ENCODE peak calls at places on chromosomes 5 and 9, in six cellular contexts. O is suprapubic skin, T is fibroblast of lung, X is neural progenitor cell, B is AG08396, E is B cell. J is an unnamed sample.

GRCh38 chr5:134545070-134545868 is 19.8 kb downstream of the JADE2 start:
- DNase-seq in O (no peak), T (peak; percentile 66), X (no peak), B (no peak), E (no peak), J (no peak)

GRCh38 chr5:150000990-150001659 is 586 bp downstream of the HMGXB3 start:
- DNase-seq in O (peak; percentile 78), T (peak; percentile 35), X (peak; percentile 76), B (peak; percentile 78), E (no peak), J (no peak)

GRCh38 chr9:99253772-99254431 is 31.8 kb downstream of the SEC61B start:
- DNase-seq in O (no peak), T (no peak), X (peak; percentile 38), B (no peak), E (peak; percentile 82), J (peak; percentile 62)

GRCh38 chr5:123285122-123286011 is 137.8 kb downstream of the CEP120 start:
- DNase-seq in O (no peak), T (peak; percentile 60), X (peak; percentile 59), B (peak; percentile 32), E (no peak), J (no peak)

GRCh38 chr5:153516503-153516902 is 26.0 kb downstream of the GRIA1 start:
- DNase-seq in O (no peak), T (no peak), X (peak; percentile 28), B (no peak), E (no peak), J (no peak)

GRCh38 chr5:165497707-165498106 is 1992.3 kb downstream of the MAT2B start:
- DNase-seq in O (no peak), T (peak; percentile 17), X (peak; percentile 46), B (no peak), E (no peak), J (no peak)

GRCh38 chr9:105070176-105070575 is 142.2 kb upstream of the ABCA1 start:
- DNase-seq in O (no peak), T (no peak), X (no peak), B (no peak), E (no peak), J (no peak)

GRCh38 chr5:541888-542692 is 17.8 kb upstream of the SLC9A3 start:
- DNase-seq in O (peak; percentile 74), T (no peak), X (no peak), B (no peak), E (no peak), J (no peak)

GRCh38 chr5:14123974-14124482 is 19.1 kb upstream of the TRIO start:
- DNase-seq in O (no peak), T (no peak), X (no peak), B (no peak), E (no peak), J (no peak)

GRCh38 chr5:83095973-83096539 is 18.7 kb downstream of the XRCC4 start:
- DNase-seq in O (no peak), T (peak; percentile 68), X (no peak), B (peak; percentile 77), E (no peak), J (no peak)

GRCh38 chr9:976258-976804 is at the start of gene DMRT3:
- DNase-seq in O (no peak), T (no peak), X (peak; percentile 85), B (no peak), E (no peak), J (no peak)

GRCh38 chr9:6687180-6687579 is 41.7 kb upstream of the GLDC start:
- DNase-seq in O (no peak), T (no peak), X (no peak), B (no peak), E (no peak), J (no peak)

GRCh38 chr9:138046641-138047301 is 169.2 kb downstream of the CACNA1B start:
- DNase-seq in O (peak; percentile 71), T (no peak), X (no peak), B (no peak), E (no peak), J (no peak)

GRCh38 chr5:106094128-106094726 is 1576.5 kb downstream of the EFNA5 start:
- DNase-seq in O (no peak), T (peak; percentile 67), X (no peak), B (no peak), E (no peak), J (no peak)

GRCh38 chr9:79237861-79238260 is 333.9 kb upstream of the TLE4 start:
- DNase-seq in O (no peak), T (peak; percentile 31), X (no peak), B (no peak), E (no peak), J (no peak)

GRCh38 chr5:72452515-72453259 is 54.5 kb downstream of the ZNF366 start:
- DNase-seq in O (peak; percentile 83), T (peak; percentile 92), X (no peak), B (peak; percentile 82), E (no peak), J (no peak)

GRCh38 chr5:55220433-55221185 is 6.5 kb downstream of the MCIDAS start:
- DNase-seq in O (no peak), T (no peak), X (peak; percentile 67), B (peak; percentile 18), E (no peak), J (no peak)

GRCh38 chr9:134951461-134951860 is 33.7 kb upstream of the FCN1 start:
- DNase-seq in O (peak; percentile 56), T (no peak), X (no peak), B (no peak), E (no peak), J (no peak)

GRCh38 chr9:92633879-92634278 is 36.1 kb downstream of the IPPK start:
- DNase-seq in O (peak; percentile 67), T (no peak), X (no peak), B (no peak), E (no peak), J (no peak)

GRCh38 chr5:177453852-177454396 is 7.3 kb downstream of the PRR7 start:
- DNase-seq in O (no peak), T (no peak), X (no peak), B (no peak), E (peak; percentile 68), J (no peak)

GRCh38 chr5:2187687-2188086 is 305.0 kb upstream of the IRX4 start:
- DNase-seq in O (no peak), T (no peak), X (no peak), B (no peak), E (no peak), J (no peak)

GRCh38 chr9:20622330-20623020 is at the start of gene MLLT3:
- DNase-seq in O (peak; percentile 96), T (peak; percentile 96), X (peak; percentile 95), B (peak; percentile 97), E (peak; percentile 93), J (peak; percentile 67)

GRCh38 chr5:144390133-144390532 is 219.5 kb downstream of the KCTD16 start:
- DNase-seq in O (no peak), T (peak; percentile 3), X (peak; percentile 23), B (no peak), E (no peak), J (no peak)

GRCh38 chr9:13607746-13608445 is 328.4 kb upstream of the MPDZ start:
- DNase-seq in O (no peak), T (no peak), X (peak; percentile 36), B (no peak), E (no peak), J (no peak)

GRCh38 chr5:369151-369939 is 47.8 kb downstream of the AHRR start:
- DNase-seq in O (peak; percentile 65), T (peak; percentile 28), X (no peak), B (peak; percentile 61), E (peak; percentile 39), J (no peak)

GRCh38 chr9:113573303-113573958 is 109.9 kb downstream of the RGS3 start:
- DNase-seq in O (no peak), T (no peak), X (no peak), B (no peak), E (no peak), J (no peak)

GRCh38 chr5:24791326-24791725 is 146.5 kb upstream of the CDH10 start:
- DNase-seq in O (no peak), T (no peak), X (no peak), B (no peak), E (no peak), J (no peak)

GRCh38 chr5:155418960-155419579 is 405.5 kb downstream of the KIF4B start:
- DNase-seq in O (no peak), T (no peak), X (no peak), B (no peak), E (no peak), J (no peak)

GRCh38 chr5:134053314-134053839 is 48.6 kb upstream of the VDAC1 start:
- DNase-seq in O (no peak), T (no peak), X (no peak), B (no peak), E (no peak), J (no peak)

GRCh38 chr9:136149853-136150252 is 31.2 kb upstream of the TMEM250 start:
- DNase-seq in O (no peak), T (no peak), X (no peak), B (no peak), E (no peak), J (no peak)

GRCh38 chr9:114364528-114365041 is 23.2 kb downstream of the AKNA start:
- DNase-seq in O (no peak), T (no peak), X (no peak), B (no peak), E (no peak), J (no peak)

GRCh38 chr5:95620030-95620869 is at the start of gene GPR150:
- DNase-seq in O (peak; percentile 83), T (no peak), X (peak; percentile 76), B (peak; percentile 75), E (peak; percentile 66), J (peak; percentile 52)

GRCh38 chr5:56415356-56415765 is 182.2 kb upstream of the ANKRD55 start:
- DNase-seq in O (no peak), T (peak; percentile 83), X (no peak), B (peak; percentile 57), E (peak; percentile 90), J (peak; percentile 50)

GRCh38 chr5:5736007-5736406 is 313.5 kb downstream of the ICE1 start:
- DNase-seq in O (no peak), T (no peak), X (no peak), B (no peak), E (no peak), J (no peak)

J was measured in GM19239.